ENCODE peak calls at places on chromosomes 3 and 15, in nine cellular contexts. H, X, B, G, N, P, Z, L and F are unnamed samples.

GRCh38 chr15:78449220-78449999 is 11.4 kb downstream of the IREB2 start:
- DNase-seq in H (no peak), X (no peak), B (no peak), G (no peak), N (no peak), P (no peak), Z (no peak), L (no peak), F (no peak)

GRCh38 chr15:56963719-56964118 is 45.3 kb downstream of the TCF12 start:
- DNase-seq in H (no peak), X (no peak), B (no peak), G (no peak), N (no peak), P (no peak), Z (no peak), L (no peak), F (no peak)

GRCh38 chr3:149630806-149631205 is 27.0 kb downstream of the WWTR1 start:
- DNase-seq in H (no peak), X (no peak), B (no peak), G (no peak), N (no peak), P (no peak), Z (no peak), L (no peak), F (no peak)

GRCh38 chr3:106343841-106344240 is 475.0 kb upstream of the CBLB start:
- DNase-seq in H (no peak), X (no peak), B (no peak), G (no peak), N (no peak), P (no peak), Z (no peak), L (no peak), F (no peak)

GRCh38 chr3:114104414-114104813 is 47.9 kb downstream of the QTRT2 start:
- DNase-seq in H (no peak), X (peak; percentile 39), B (no peak), G (no peak), N (no peak), P (no peak), Z (no peak), L (no peak), F (no peak)

GRCh38 chr3:170740726-170741591 is 129.0 kb downstream of the RPL22L1 start:
- DNase-seq in H (peak; percentile 71), X (peak; percentile 42), B (no peak), G (no peak), N (no peak), P (no peak), Z (peak; percentile 33), L (no peak), F (peak; percentile 76)

GRCh38 chr15:78211189-78211921 is 23.0 kb downstream of the ACSBG1 start:
- DNase-seq in H (no peak), X (no peak), B (peak; percentile 53), G (peak; percentile 24), N (no peak), P (no peak), Z (no peak), L (no peak), F (no peak)

GRCh38 chr3:31039145-31039544 is 144.7 kb upstream of the GADL1 start:
- DNase-seq in H (no peak), X (peak; percentile 22), B (no peak), G (no peak), N (no peak), P (no peak), Z (no peak), L (no peak), F (no peak)

GRCh38 chr3:33717616-33717865 is 513 bp downstream of the CLASP2 start:
- DNase-seq in H (peak; percentile 57), X (peak; percentile 29), B (no peak), G (no peak), N (no peak), P (no peak), Z (peak; percentile 69), L (no peak), F (peak; percentile 81)

GRCh38 chr15:31513178-31513577 is 186.5 kb downstream of the KLF13 start:
- DNase-seq in H (no peak), X (no peak), B (no peak), G (no peak), N (no peak), P (no peak), Z (no peak), L (no peak), F (no peak)

GRCh38 chr3:132880986-132881385 is 157.2 kb upstream of the TMEM108 start:
- DNase-seq in H (no peak), X (no peak), B (no peak), G (no peak), N (no peak), P (no peak), Z (no peak), L (no peak), F (no peak)

GRCh38 chr15:23416349-23417276 is 30.4 kb downstream of the GOLGA6L2 start:
- DNase-seq in H (no peak), X (no peak), B (peak; percentile 83), G (no peak), N (peak; percentile 96), P (no peak), Z (no peak), L (no peak), F (peak; percentile 28)

GRCh38 chr3:140103166-140103565 is 168.2 kb downstream of the CLSTN2 start:
- DNase-seq in H (no peak), X (no peak), B (no peak), G (no peak), N (no peak), P (no peak), Z (no peak), L (no peak), F (no peak)

GRCh38 chr15:90580946-90581345 is 51.2 kb downstream of the CRTC3 start:
- DNase-seq in H (no peak), X (no peak), B (no peak), G (no peak), N (no peak), P (no peak), Z (no peak), L (no peak), F (no peak)

GRCh38 chr3:139559541-139559940 is 20.0 kb upstream of the RBP1 start:
- DNase-seq in H (no peak), X (peak; percentile 42), B (no peak), G (no peak), N (no peak), P (no peak), Z (no peak), L (no peak), F (no peak)

GRCh38 chr3:149954812-149955211 is 15.9 kb downstream of the PFN2 start:
- DNase-seq in H (no peak), X (no peak), B (no peak), G (no peak), N (no peak), P (no peak), Z (no peak), L (no peak), F (no peak)

GRCh38 chr3:197422506-197422905 is 124.1 kb upstream of the DLG1 start:
- DNase-seq in H (no peak), X (no peak), B (no peak), G (no peak), N (no peak), P (no peak), Z (no peak), L (no peak), F (peak; percentile 51)

GRCh38 chr15:75725719-75726607 is 13.3 kb upstream of the CSPG4 start:
- DNase-seq in H (no peak), X (no peak), B (no peak), G (peak; percentile 42), N (no peak), P (no peak), Z (no peak), L (no peak), F (peak; percentile 40)

GRCh38 chr15:66821307-66821706 is 119.3 kb downstream of the SMAD6 start:
- DNase-seq in H (no peak), X (no peak), B (peak; percentile 25), G (no peak), N (no peak), P (no peak), Z (no peak), L (no peak), F (no peak)
- H3K36me3 ChIP-seq in H (no peaks in the 10 kb centered on the region), X (no peaks in the 10 kb centered on the region), B (no peaks in the 10 kb centered on the region), G (no peaks in the 10 kb centered on the region), N (no peaks in the 10 kb centered on the region), P (no peaks in the 10 kb centered on the region), Z (no peaks in the 10 kb centered on the region), L (no peaks in the 10 kb centered on the region), F (no peaks in the 10 kb centered on the region)

DNA sequence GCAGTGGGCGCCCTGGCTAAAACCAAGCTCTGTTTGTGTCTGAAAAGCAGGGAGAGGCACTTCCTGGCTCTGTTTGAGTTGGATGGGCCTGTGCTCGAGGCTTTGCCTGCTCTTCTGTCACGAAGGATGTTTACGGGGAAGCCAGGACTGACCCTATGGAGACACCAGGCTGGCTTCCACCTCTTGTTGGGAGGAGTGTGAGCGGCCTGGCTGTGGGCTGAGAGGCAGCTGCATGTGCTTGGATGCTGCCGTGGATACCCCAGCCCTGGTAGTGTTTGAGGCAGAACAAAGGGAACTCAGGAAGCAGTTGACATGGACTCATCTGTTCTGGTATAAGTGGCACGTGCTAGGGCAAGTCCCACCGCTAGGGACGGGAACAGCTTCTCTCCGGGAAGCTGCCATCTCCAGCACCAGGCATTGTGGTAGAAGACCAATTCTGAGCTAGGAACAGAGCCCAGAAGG is 17.6 kb upstream of the SLC41A3 start:
- DNase-seq in H (no peak), X (no peak), B (peak; percentile 25), G (no peak), N (no peak), P (no peak), Z (no peak), L (no peak), F (no peak)
- H3K27ac ChIP-seq in H (no peak overlapping the region), X (no peak overlapping the region), B (no peak overlapping the region), G (no peak overlapping the region), N (no peak overlapping the region), P (no peak overlapping the region), Z (peak overlapping the region; percentile 63), L (no peak overlapping the region), F (peak overlapping the region; percentile 90)

DNA sequence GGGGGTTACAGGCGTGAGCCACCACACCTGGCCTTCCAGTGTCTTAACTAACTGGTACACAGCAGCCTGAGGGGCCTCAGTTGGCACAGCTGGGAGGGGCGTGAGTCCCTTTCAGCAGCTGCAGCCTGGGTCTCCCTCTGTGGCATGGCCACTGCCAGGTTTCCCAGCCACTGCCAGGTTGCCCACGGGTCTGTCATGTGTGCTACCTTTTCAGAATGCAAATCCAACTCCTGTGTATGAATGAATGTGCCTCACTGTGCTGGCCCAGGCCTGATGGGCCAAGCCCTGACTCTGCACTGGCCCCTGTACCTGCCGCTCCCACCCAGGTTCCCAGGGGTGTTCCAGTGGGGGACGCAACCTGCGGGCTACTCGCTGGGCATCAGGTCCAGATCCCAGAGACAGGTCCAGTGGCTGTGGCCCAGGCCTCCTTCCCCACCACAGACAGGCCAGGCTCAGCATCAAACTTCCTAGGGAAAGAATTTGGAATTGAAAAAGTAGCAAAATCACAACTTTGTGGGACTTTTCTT is 26.0 kb downstream of the WHAMM start:
- DNase-seq in H (no peak), X (no peak), B (no peak), G (no peak), N (no peak), P (no peak), Z (no peak), L (no peak), F (no peak)
- H3K36me3 ChIP-seq in H (no peaks in the 10 kb centered on the region), X (peaks cover 50% of the 10 kb centered on the region), B (peaks cover 61% of the 10 kb centered on the region), G (peaks cover 78% of the 10 kb centered on the region), N (peaks cover 14% of the 10 kb centered on the region), P (peaks cover 2% of the 10 kb centered on the region), Z (peaks cover 80% of the 10 kb centered on the region), L (peaks cover 70% of the 10 kb centered on the region), F (no peaks in the 10 kb centered on the region)

DNA sequence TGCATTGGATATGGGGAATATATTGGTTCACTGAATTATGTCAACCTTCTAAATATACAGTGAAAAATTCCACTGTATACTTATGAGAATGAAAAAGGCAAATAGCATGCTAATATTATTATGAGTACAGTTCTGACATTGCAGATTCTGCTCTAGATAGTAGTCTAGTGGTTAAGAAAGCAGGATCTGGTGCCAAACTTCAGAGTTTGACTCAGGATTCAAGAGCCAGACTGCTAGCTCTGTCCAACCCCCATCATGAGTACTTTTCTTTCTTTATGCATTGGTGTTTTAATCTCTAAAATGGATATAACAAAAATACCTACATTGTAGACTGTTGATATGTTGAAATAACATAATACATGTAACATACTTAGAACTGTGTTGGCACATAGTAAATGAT is 57.3 kb upstream of the PLSCR4 start:
- DNase-seq in H (no peak), X (peak; percentile 87), B (no peak), G (no peak), N (no peak), P (no peak), Z (no peak), L (no peak), F (no peak)
- H3K27ac ChIP-seq in H (peak overlapping the region; percentile 62), X (peak overlapping the region; percentile 98), B (no peak overlapping the region), G (peak overlapping the region; percentile 68), N (no peak overlapping the region), P (no peak overlapping the region), Z (peak overlapping the region; percentile 65), L (no peak overlapping the region), F (peak overlapping the region; percentile 87)